ENCODE peak calls at places on chromosome 1, in four cellular contexts. One of them, this sample, is unnamed.

GRCh38 chr1:16204634-16205332 is 7.7 kb downstream of the ARHGEF19 start:
- DNase-seq in hypothalamus: no peak
- DNase-seq in hippocampal formation: no peak
- DNase-seq in NCI-H2081 treated with DMSO at 0.1 percent for 48 hours: no peak
- DNase-seq in this sample: peak

GRCh38 chr1:150237746-150238145 is 1.8 kb upstream of the ANP32E start:
- DNase-seq in NCI-H2081 treated with DMSO at 0.1 percent for 48 hours: no peak
- DNase-seq in hypothalamus: no peak
- DNase-seq in hippocampal formation: no peak
- DNase-seq in this sample: no peak

GRCh38 chr1:38728176-38728908 is 131.2 kb downstream of the RRAGC start:
- DNase-seq in hypothalamus: peak
- DNase-seq in hippocampal formation: peak
- DNase-seq in NCI-H2081 treated with DMSO at 0.1 percent for 48 hours: no peak
- DNase-seq in this sample: no peak

GRCh38 chr1:3009021-3009420 is 12.2 kb upstream of the ACTRT2 start:
- DNase-seq in hippocampal formation: no peak
- DNase-seq in NCI-H2081 treated with DMSO at 0.1 percent for 48 hours: no peak
- DNase-seq in hypothalamus: no peak
- DNase-seq in this sample: no peak

GRCh38 chr1:51963592-51964308 is 26.8 kb downstream of the RAB3B start:
- DNase-seq in hypothalamus: no peak
- DNase-seq in NCI-H2081 treated with DMSO at 0.1 percent for 48 hours: no peak
- DNase-seq in hippocampal formation: no peak
- DNase-seq in this sample: no peak

GRCh38 chr1:41622402-41622801 is 137.9 kb upstream of the EDN2 start:
- DNase-seq in NCI-H2081 treated with DMSO at 0.1 percent for 48 hours: no peak
- DNase-seq in hypothalamus: no peak
- DNase-seq in hippocampal formation: no peak
- DNase-seq in this sample: no peak

GRCh38 chr1:917466-918091 is 6.1 kb upstream of the SAMD11 start:
- DNase-seq in hypothalamus: no peak
- DNase-seq in NCI-H2081 treated with DMSO at 0.1 percent for 48 hours: no peak
- DNase-seq in hippocampal formation: no peak
- DNase-seq in this sample: no peak

GRCh38 chr1:29519108-29519507 is 282.8 kb downstream of the PTPRU start:
- DNase-seq in hippocampal formation: no peak
- DNase-seq in NCI-H2081 treated with DMSO at 0.1 percent for 48 hours: no peak
- DNase-seq in hypothalamus: no peak
- DNase-seq in this sample: no peak

GRCh38 chr1:16120411-16120810 is 35.5 kb downstream of the EPHA2 start:
- DNase-seq in hypothalamus: no peak
- DNase-seq in hippocampal formation: no peak
- DNase-seq in NCI-H2081 treated with DMSO at 0.1 percent for 48 hours: no peak
- DNase-seq in this sample: no peak

GRCh38 chr1:154157520-154158306 is 2.8 kb upstream of the NUP210L start:
- DNase-seq in hippocampal formation: no peak
- DNase-seq in NCI-H2081 treated with DMSO at 0.1 percent for 48 hours: no peak
- DNase-seq in hypothalamus: no peak
- DNase-seq in this sample: peak

GRCh38 chr1:227945891-227946623 is 1.7 kb downstream of the WNT9A start:
- DNase-seq in hypothalamus: no peak
- DNase-seq in NCI-H2081 treated with DMSO at 0.1 percent for 48 hours: no peak
- DNase-seq in hippocampal formation: no peak
- DNase-seq in this sample: peak

GRCh38 chr1:246617156-246617555 is 50.9 kb downstream of the CNST start:
- DNase-seq in hypothalamus: no peak
- DNase-seq in NCI-H2081 treated with DMSO at 0.1 percent for 48 hours: no peak
- DNase-seq in hippocampal formation: no peak
- DNase-seq in this sample: no peak

GRCh38 chr1:41618066-41618825 is 133.8 kb upstream of the EDN2 start:
- DNase-seq in NCI-H2081 treated with DMSO at 0.1 percent for 48 hours: no peak
- DNase-seq in hypothalamus: peak
- DNase-seq in hippocampal formation: peak
- DNase-seq in this sample: no peak

GRCh38 chr1:221117548-221117951 is 238.3 kb downstream of the HLX start:
- DNase-seq in hippocampal formation: no peak
- DNase-seq in NCI-H2081 treated with DMSO at 0.1 percent for 48 hours: no peak
- DNase-seq in hypothalamus: no peak
- DNase-seq in this sample: no peak

GRCh38 chr1:96863449-96863848 is 141.9 kb downstream of the PTBP2 start:
- DNase-seq in hippocampal formation: no peak
- DNase-seq in NCI-H2081 treated with DMSO at 0.1 percent for 48 hours: no peak
- DNase-seq in hypothalamus: no peak
- DNase-seq in this sample: no peak

GRCh38 chr1:237879195-237879594 is 11.5 kb downstream of the ZP4 start:
- DNase-seq in NCI-H2081 treated with DMSO at 0.1 percent for 48 hours: no peak
- DNase-seq in hippocampal formation: no peak
- DNase-seq in hypothalamus: no peak
- DNase-seq in this sample: no peak

GRCh38 chr1:172429324-172430127 is 9.0 kb downstream of the C1orf105 start:
- DNase-seq in NCI-H2081 treated with DMSO at 0.1 percent for 48 hours: peak
- DNase-seq in hypothalamus: no peak
- DNase-seq in hippocampal formation: no peak
- DNase-seq in this sample: peak

GRCh38 chr1:1567152-1567830 is 7.4 kb downstream of the SSU72 start:
- DNase-seq in NCI-H2081 treated with DMSO at 0.1 percent for 48 hours: no peak
- DNase-seq in hypothalamus: no peak
- DNase-seq in hippocampal formation: no peak
- DNase-seq in this sample: no peak

GRCh38 chr1:1116701-1117468 is 996 bp upstream of the C1orf159 start:
- DNase-seq in hypothalamus: no peak
- DNase-seq in hippocampal formation: no peak
- DNase-seq in NCI-H2081 treated with DMSO at 0.1 percent for 48 hours: no peak
- DNase-seq in this sample: peak